ENCODE peak calls at places on chromosomes 2 and 18, in nine cellular contexts. One of them, this sample, is unnamed.
A peak's percentile ranks its signal among the peaks of the same experiment; 100 is the strongest.

GRCh38 chr2:25041307-25041927 is 459 bp upstream of the EFR3B start:
- DNase-seq in left ventricle myocardium inferior: peak; percentile 47
- DNase-seq in dorsolateral prefrontal cortex: peak; percentile 56
- DNase-seq in uterus: peak; percentile 54
- DNase-seq in OCI-LY7: peak; percentile 12
- DNase-seq in IMR-90: peak; percentile 32
- DNase-seq in H1: peak; percentile 57
- DNase-seq in heart left ventricle: peak; percentile 64
- DNase-seq in right lobe of liver: peak; percentile 51
- DNase-seq in this sample: peak; percentile 61

GRCh38 chr2:158745067-158745865 is 49.9 kb upstream of the DAPL1 start:
- DNase-seq in left ventricle myocardium inferior: peak; percentile 24
- DNase-seq in dorsolateral prefrontal cortex: peak; percentile 65
- DNase-seq in uterus: peak; percentile 58
- DNase-seq in OCI-LY7: peak; percentile 56
- DNase-seq in IMR-90: peak; percentile 74
- DNase-seq in H1: peak; percentile 7
- DNase-seq in heart left ventricle: peak; percentile 39
- DNase-seq in right lobe of liver: peak; percentile 49
- DNase-seq in this sample: no peak

GRCh38 chr2:170823800-170824153 is 7.1 kb downstream of the GAD1 start:
- DNase-seq in left ventricle myocardium inferior: no peak
- DNase-seq in dorsolateral prefrontal cortex: no peak
- DNase-seq in uterus: no peak
- DNase-seq in OCI-LY7: no peak
- DNase-seq in IMR-90: no peak
- DNase-seq in H1: no peak
- DNase-seq in heart left ventricle: no peak
- DNase-seq in right lobe of liver: no peak
- DNase-seq in this sample: no peak

GRCh38 chr2:192500550-192501200 is 305.9 kb upstream of the TMEFF2 start:
- DNase-seq in left ventricle myocardium inferior: no peak
- DNase-seq in dorsolateral prefrontal cortex: no peak
- DNase-seq in uterus: no peak
- DNase-seq in OCI-LY7: no peak
- DNase-seq in IMR-90: peak; percentile 50
- DNase-seq in H1: no peak
- DNase-seq in heart left ventricle: no peak
- DNase-seq in right lobe of liver: no peak
- DNase-seq in this sample: no peak

GRCh38 chr18:64233855-64234254 is 85.0 kb upstream of the LINC00305 start:
- DNase-seq in left ventricle myocardium inferior: no peak
- DNase-seq in dorsolateral prefrontal cortex: no peak
- DNase-seq in uterus: no peak
- DNase-seq in OCI-LY7: no peak
- DNase-seq in IMR-90: no peak
- DNase-seq in H1: no peak
- DNase-seq in heart left ventricle: no peak
- DNase-seq in right lobe of liver: no peak
- DNase-seq in this sample: no peak

GRCh38 chr2:41580806-41581205 is 467.0 kb upstream of the PKDCC start:
- DNase-seq in left ventricle myocardium inferior: no peak
- DNase-seq in dorsolateral prefrontal cortex: no peak
- DNase-seq in uterus: no peak
- DNase-seq in OCI-LY7: no peak
- DNase-seq in IMR-90: no peak
- DNase-seq in H1: no peak
- DNase-seq in heart left ventricle: no peak
- DNase-seq in right lobe of liver: no peak
- DNase-seq in this sample: no peak

GRCh38 chr18:55509631-55510372 is 78.2 kb downstream of the TCF4 start:
- DNase-seq in left ventricle myocardium inferior: no peak
- DNase-seq in dorsolateral prefrontal cortex: no peak
- DNase-seq in uterus: no peak
- DNase-seq in OCI-LY7: peak; percentile 53
- DNase-seq in IMR-90: peak; percentile 95
- DNase-seq in H1: no peak
- DNase-seq in heart left ventricle: no peak
- DNase-seq in right lobe of liver: no peak
- DNase-seq in this sample: no peak

GRCh38 chr2:174878537-174879147 is 114.4 kb upstream of the CHRNA1 start:
- DNase-seq in left ventricle myocardium inferior: no peak
- DNase-seq in dorsolateral prefrontal cortex: no peak
- DNase-seq in uterus: peak; percentile 16
- DNase-seq in OCI-LY7: no peak
- DNase-seq in IMR-90: peak; percentile 49
- DNase-seq in H1: no peak
- DNase-seq in heart left ventricle: no peak
- DNase-seq in right lobe of liver: no peak
- DNase-seq in this sample: no peak

GRCh38 chr2:45816273-45816672 is 164.8 kb downstream of the PRKCE start:
- DNase-seq in left ventricle myocardium inferior: no peak
- DNase-seq in dorsolateral prefrontal cortex: no peak
- DNase-seq in uterus: peak; percentile 40
- DNase-seq in OCI-LY7: no peak
- DNase-seq in IMR-90: peak; percentile 52
- DNase-seq in H1: no peak
- DNase-seq in heart left ventricle: no peak
- DNase-seq in right lobe of liver: peak; percentile 51
- DNase-seq in this sample: no peak

DNA sequence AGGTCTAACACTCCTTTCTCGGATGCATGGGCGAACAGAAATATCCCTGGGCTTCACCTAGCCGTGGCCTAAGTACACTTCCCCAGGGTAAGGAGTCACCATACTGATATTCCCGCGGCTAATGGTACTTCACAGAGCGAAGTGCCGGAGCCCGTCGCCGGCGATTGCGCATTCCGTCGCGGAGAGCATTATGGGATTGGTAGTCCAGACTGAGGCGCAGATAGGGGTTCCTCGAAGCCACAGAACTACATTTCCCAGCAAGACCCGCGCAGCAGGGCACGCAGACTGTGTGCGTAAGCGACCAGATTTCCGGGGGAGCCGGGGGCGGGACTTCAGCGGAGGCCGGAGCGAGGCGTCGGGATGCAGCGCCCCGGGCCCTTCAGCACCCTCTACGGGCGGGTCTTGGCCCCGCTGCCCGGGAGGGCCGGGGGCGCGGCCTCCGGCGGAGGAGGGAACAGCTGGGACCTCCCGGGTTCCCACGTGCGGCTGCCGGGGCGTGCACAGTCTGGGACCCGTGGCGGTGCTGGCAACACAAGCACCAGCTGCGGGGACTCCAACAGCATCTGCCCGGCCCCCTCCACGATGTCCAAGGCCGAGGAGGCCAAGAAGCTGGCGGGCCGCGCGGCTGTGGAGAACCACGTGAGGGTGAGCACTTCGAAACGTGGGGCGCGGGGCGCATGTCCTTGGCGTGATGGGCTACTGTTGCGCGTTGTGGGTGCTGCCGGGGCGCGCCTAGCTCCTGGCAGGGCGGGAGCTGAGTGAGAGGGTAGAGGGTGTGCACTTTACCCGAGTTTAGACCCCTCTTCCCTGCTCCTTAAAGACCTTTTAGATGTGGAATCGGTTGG is at the start of gene RPIA:
- DNase-seq in left ventricle myocardium inferior: peak; percentile 99
- DNase-seq in dorsolateral prefrontal cortex: peak; percentile 99
- DNase-seq in uterus: peak; percentile 99
- DNase-seq in OCI-LY7: peak; percentile 99
- DNase-seq in IMR-90: peak; percentile 98
- DNase-seq in H1: peak; percentile 97
- DNase-seq in heart left ventricle: peak; percentile 100
- DNase-seq in right lobe of liver: peak; percentile 99
- DNase-seq in this sample: peak; percentile 97
- TF ChIP-seq CTCF in left ventricle myocardium inferior: peak; percentile 82
- TF ChIP-seq CTCF in dorsolateral prefrontal cortex: peak; percentile 76
- TF ChIP-seq CTCF in uterus: peak; percentile 48
- TF ChIP-seq CTCF in OCI-LY7: peak; percentile 72
- TF ChIP-seq CTCF in IMR-90: peak; percentile 82
- TF ChIP-seq CTCF in H1: peak; percentile 56
- TF ChIP-seq CTCF in heart left ventricle: peak; percentile 75
- TF ChIP-seq CTCF in right lobe of liver: peak; percentile 79
- TF ChIP-seq CTCF in this sample: peak; percentile 75

GRCh38 chr2:101111917-101112771 is 39.0 kb downstream of the TBC1D8 start:
- DNase-seq in left ventricle myocardium inferior: peak; percentile 45
- DNase-seq in dorsolateral prefrontal cortex: no peak
- DNase-seq in uterus: peak; percentile 92
- DNase-seq in OCI-LY7: no peak
- DNase-seq in IMR-90: peak; percentile 50
- DNase-seq in H1: no peak
- DNase-seq in heart left ventricle: peak; percentile 84
- DNase-seq in right lobe of liver: no peak
- DNase-seq in this sample: no peak
- H3K27ac ChIP-seq in left ventricle myocardium inferior: peak overlapping the region; percentile 93
- H3K27ac ChIP-seq in dorsolateral prefrontal cortex: no peak overlapping the region
- H3K27ac ChIP-seq in uterus: peak overlapping the region; percentile 63
- H3K27ac ChIP-seq in OCI-LY7: no peak overlapping the region
- H3K27ac ChIP-seq in IMR-90: no peak overlapping the region
- H3K27ac ChIP-seq in H1: no peak overlapping the region
- H3K27ac ChIP-seq in heart left ventricle: peak overlapping the region; percentile 95
- H3K27ac ChIP-seq in right lobe of liver: peak overlapping the region; percentile 5
- H3K27ac ChIP-seq in this sample: peak overlapping the region; percentile 98

GRCh38 chr2:10433264-10433947 is 14.7 kb downstream of the ODC1 start:
- DNase-seq in left ventricle myocardium inferior: no peak
- DNase-seq in dorsolateral prefrontal cortex: no peak
- DNase-seq in uterus: no peak
- DNase-seq in OCI-LY7: no peak
- DNase-seq in IMR-90: no peak
- DNase-seq in H1: no peak
- DNase-seq in heart left ventricle: no peak
- DNase-seq in right lobe of liver: no peak
- DNase-seq in this sample: no peak

GRCh38 chr2:10431797-10432196 is 16.3 kb downstream of the ODC1 start:
- DNase-seq in left ventricle myocardium inferior: no peak
- DNase-seq in dorsolateral prefrontal cortex: no peak
- DNase-seq in uterus: no peak
- DNase-seq in OCI-LY7: no peak
- DNase-seq in IMR-90: no peak
- DNase-seq in H1: no peak
- DNase-seq in heart left ventricle: no peak
- DNase-seq in right lobe of liver: no peak
- DNase-seq in this sample: no peak

GRCh38 chr2:10430886-10431622 is 17.1 kb downstream of the ODC1 start:
- DNase-seq in left ventricle myocardium inferior: no peak
- DNase-seq in dorsolateral prefrontal cortex: no peak
- DNase-seq in uterus: no peak
- DNase-seq in OCI-LY7: no peak
- DNase-seq in IMR-90: no peak
- DNase-seq in H1: no peak
- DNase-seq in heart left ventricle: no peak
- DNase-seq in right lobe of liver: no peak
- DNase-seq in this sample: no peak

GRCh38 chr2:10433948-10434884 is 13.9 kb downstream of the ODC1 start:
- DNase-seq in left ventricle myocardium inferior: no peak
- DNase-seq in dorsolateral prefrontal cortex: no peak
- DNase-seq in uterus: no peak
- DNase-seq in OCI-LY7: no peak
- DNase-seq in IMR-90: no peak
- DNase-seq in H1: no peak
- DNase-seq in heart left ventricle: no peak
- DNase-seq in right lobe of liver: no peak
- DNase-seq in this sample: no peak

GRCh38 chr2:10432315-10433181 is 15.6 kb downstream of the ODC1 start:
- DNase-seq in left ventricle myocardium inferior: no peak
- DNase-seq in dorsolateral prefrontal cortex: no peak
- DNase-seq in uterus: no peak
- DNase-seq in OCI-LY7: no peak
- DNase-seq in IMR-90: no peak
- DNase-seq in H1: no peak
- DNase-seq in heart left ventricle: no peak
- DNase-seq in right lobe of liver: no peak
- DNase-seq in this sample: no peak
- H3K4me3 ChIP-seq in left ventricle myocardium inferior: peak overlapping the region; percentile 43
- H3K4me3 ChIP-seq in dorsolateral prefrontal cortex: peak overlapping the region; percentile 57
- H3K4me3 ChIP-seq in uterus: no peak overlapping the region
- H3K4me3 ChIP-seq in OCI-LY7: peak overlapping the region; percentile 57
- H3K4me3 ChIP-seq in IMR-90: no peak overlapping the region
- H3K4me3 ChIP-seq in H1: peak overlapping the region; percentile 42
- H3K4me3 ChIP-seq in heart left ventricle: peak overlapping the region; percentile 61
- H3K4me3 ChIP-seq in right lobe of liver: peak overlapping the region; percentile 42
- H3K4me3 ChIP-seq in this sample: peak overlapping the region; percentile 20

DNA sequence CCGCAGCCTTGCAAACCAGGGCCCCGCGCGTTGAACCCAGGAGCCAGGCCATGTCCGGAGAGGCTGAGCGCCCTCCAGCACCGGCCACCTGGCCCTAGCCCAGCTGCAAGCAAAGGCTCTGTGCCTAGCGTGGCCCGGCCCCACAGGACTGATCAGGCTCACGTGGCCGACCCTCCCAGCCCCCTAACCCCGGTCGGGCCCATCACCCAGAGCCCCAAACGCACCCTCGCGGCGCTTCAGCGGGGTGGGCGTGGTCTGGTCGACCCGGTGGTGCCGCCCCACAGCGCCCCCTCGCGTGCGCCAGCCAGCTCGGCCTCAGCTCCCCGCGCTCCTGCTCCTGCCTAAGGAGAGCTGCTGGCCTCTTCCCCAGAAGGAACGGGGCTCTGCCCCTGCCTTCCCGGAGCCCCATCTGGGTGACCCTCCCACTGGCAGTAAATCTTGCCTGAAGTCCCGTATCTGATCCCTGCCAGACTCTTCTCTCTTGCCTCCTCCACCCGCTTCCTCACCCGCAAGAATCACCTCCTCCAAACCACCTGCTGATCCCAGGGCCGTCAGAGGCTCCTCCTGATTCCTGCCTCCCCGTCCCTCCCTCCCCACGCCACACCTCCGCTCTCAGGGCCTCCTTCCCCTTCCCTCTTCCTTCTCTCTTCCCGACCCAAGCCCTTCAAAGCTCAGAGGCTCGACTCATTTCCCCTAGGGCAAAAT is 12.3 kb upstream of the TEX51 start:
- DNase-seq in left ventricle myocardium inferior: peak; percentile 56
- DNase-seq in dorsolateral prefrontal cortex: peak; percentile 26
- DNase-seq in uterus: peak; percentile 67
- DNase-seq in OCI-LY7: peak; percentile 38
- DNase-seq in IMR-90: peak; percentile 22
- DNase-seq in H1: peak; percentile 63
- DNase-seq in heart left ventricle: peak; percentile 52
- DNase-seq in right lobe of liver: peak; percentile 55
- DNase-seq in this sample: no peak
- TF ChIP-seq CTCF in left ventricle myocardium inferior: peak; percentile 71
- TF ChIP-seq CTCF in dorsolateral prefrontal cortex: peak; percentile 82
- TF ChIP-seq CTCF in uterus: peak; percentile 64
- TF ChIP-seq CTCF in OCI-LY7: peak; percentile 65
- TF ChIP-seq CTCF in IMR-90: peak; percentile 57
- TF ChIP-seq CTCF in H1: peak; percentile 94
- TF ChIP-seq CTCF in heart left ventricle: peak; percentile 59
- TF ChIP-seq CTCF in right lobe of liver: peak; percentile 75
- TF ChIP-seq CTCF in this sample: peak; percentile 78

GRCh38 chr2:231321021-231321420 is 74.5 kb upstream of the B3GNT7 start:
- DNase-seq in left ventricle myocardium inferior: peak; percentile 71
- DNase-seq in dorsolateral prefrontal cortex: no peak
- DNase-seq in uterus: no peak
- DNase-seq in OCI-LY7: no peak
- DNase-seq in IMR-90: no peak
- DNase-seq in H1: no peak
- DNase-seq in heart left ventricle: peak; percentile 75
- DNase-seq in right lobe of liver: no peak
- DNase-seq in this sample: no peak
- H3K27ac ChIP-seq in left ventricle myocardium inferior: peak overlapping the region; percentile 94
- H3K27ac ChIP-seq in dorsolateral prefrontal cortex: no peak overlapping the region
- H3K27ac ChIP-seq in uterus: no peak overlapping the region
- H3K27ac ChIP-seq in OCI-LY7: no peak overlapping the region
- H3K27ac ChIP-seq in IMR-90: no peak overlapping the region
- H3K27ac ChIP-seq in H1: peak overlapping the region; percentile 3
- H3K27ac ChIP-seq in heart left ventricle: peak overlapping the region; percentile 70
- H3K27ac ChIP-seq in right lobe of liver: no peak overlapping the region
- H3K27ac ChIP-seq in this sample: peak overlapping the region; percentile 27